ENCODE peak calls at places on chromosome 1, in six cellular contexts. G is GM13977, Z is cardiac muscle cell, T is keratinocyte, W is spleen, R is astrocyte. M is an unnamed sample.

GRCh38 chr1:173195596-173196088 is 11.5 kb downstream of the TNFSF4 start:
- DNase-seq in Z (no peak), T (no peak), R (no peak), G (peak), W (peak), M (no peak)

GRCh38 chr1:3561801-3562200 is 49.5 kb downstream of the MEGF6 start:
- DNase-seq in W (no peak), R (no peak), T (no peak), Z (no peak), G (no peak), M (no peak)

GRCh38 chr1:24391882-24392603 is 21.5 kb downstream of the STPG1 start:
- DNase-seq in R (no peak), T (no peak), Z (peak), G (peak), W (peak), M (no peak)

GRCh38 chr1:228265167-228265566 is 57.3 kb downstream of the OBSCN start:
- DNase-seq in Z (no peak), G (peak), R (no peak), T (no peak), W (no peak), M (no peak)

GRCh38 chr1:16904560-16905111 is 8.9 kb downstream of the RNU1-2 start:
- DNase-seq in T (peak), G (peak), W (peak), Z (peak), R (peak), M (no peak)

GRCh38 chr1:205658943-205659581 is 21.2 kb downstream of the SLC45A3 start:
- DNase-seq in W (peak), G (peak), Z (peak), T (no peak), R (no peak), M (peak)

GRCh38 chr1:176854725-176855433 is 309.6 kb downstream of the ASTN1 start:
- DNase-seq in R (no peak), Z (no peak), T (no peak), G (no peak), W (no peak), M (no peak)

GRCh38 chr1:214739621-214740238 is 136.7 kb downstream of the CENPF start:
- DNase-seq in Z (no peak), W (no peak), T (no peak), R (no peak), G (no peak), M (no peak)

GRCh38 chr1:10341062-10341600 is 57.7 kb upstream of the PGD start:
- DNase-seq in G (no peak), T (no peak), R (no peak), W (no peak), Z (no peak), M (no peak)

GRCh38 chr1:38454749-38455441 is 404.7 kb downstream of the RRAGC start:
- DNase-seq in G (no peak), Z (no peak), T (no peak), W (no peak), R (no peak), M (no peak)

GRCh38 chr1:27676410-27676809 is 4.4 kb upstream of the IFI6 start:
- DNase-seq in Z (no peak), R (no peak), G (no peak), W (no peak), T (no peak), M (no peak)

GRCh38 chr1:27669876-27670275 is 2.1 kb downstream of the IFI6 start:
- DNase-seq in R (no peak), Z (no peak), T (no peak), G (no peak), W (no peak), M (no peak)

GRCh38 chr1:27668808-27669723 is 2.9 kb downstream of the IFI6 start:
- DNase-seq in T (no peak), Z (peak), R (no peak), W (peak), G (peak), M (no peak)

GRCh38 chr1:27671964-27672749 is at the start of gene IFI6:
- DNase-seq in R (peak), T (no peak), G (peak), W (peak), Z (peak), M (no peak)

GRCh38 chr1:27672750-27673112 is 739 bp upstream of the IFI6 start:
- DNase-seq in R (peak), G (no peak), W (no peak), T (no peak), Z (no peak), M (no peak)
- TF ChIP-seq CTCF in R (no peak), G (no peak), W (no peak), T (no peak), Z (no peak), M (no peak)

DNA sequence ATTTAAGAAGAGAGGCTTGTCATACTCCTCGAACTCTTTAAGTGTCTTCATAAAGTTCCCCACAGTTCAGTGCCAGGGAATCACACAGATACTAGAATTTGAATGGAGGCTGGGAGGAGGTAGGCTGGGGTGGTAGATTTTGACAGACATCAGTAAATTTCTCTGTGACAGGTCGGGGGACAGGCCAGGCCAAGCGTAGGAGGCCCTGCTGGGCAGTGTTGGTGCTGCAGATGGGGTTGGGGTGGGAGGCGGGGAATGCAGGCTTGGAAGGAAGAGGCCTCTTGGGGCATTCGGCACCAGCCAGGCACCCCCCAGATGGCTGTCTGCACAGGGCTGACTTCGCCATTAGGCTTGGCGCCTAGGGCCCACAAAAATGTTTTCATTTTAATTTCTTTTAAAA is 84.0 kb downstream of the MAN1C1 start:
- DNase-seq in R (no peak), T (no peak), G (no peak), Z (peak), W (no peak), M (no peak)
- TF ChIP-seq CTCF in R (no peak), T (no peak), G (no peak), Z (peak), W (no peak), M (peak)

GRCh38 chr1:8866173-8866791 is 12.2 kb downstream of the ENO1 start:
- DNase-seq in T (no peak), W (no peak), Z (no peak), R (no peak), G (no peak), M (no peak)
- TF ChIP-seq CTCF in T (no peak), W (no peak), Z (no peak), R (no peak), G (no peak), M (no peak)

GRCh38 chr1:186325239-186325638 is 49.8 kb downstream of the TPR start:
- DNase-seq in Z (no peak), T (no peak), R (no peak), G (no peak), W (no peak), M (no peak)
- TF ChIP-seq CTCF in Z (peak), T (peak), R (peak), G (peak), W (no peak), M (peak)

GRCh38 chr1:11982010-11982392 is 1.8 kb downstream of the MFN2 start:
- DNase-seq in T (no peak), R (no peak), W (no peak), G (no peak), Z (no peak), M (no peak)
- TF ChIP-seq CTCF in T (no peak), R (peak), W (no peak), G (no peak), Z (no peak), M (peak)

DNA sequence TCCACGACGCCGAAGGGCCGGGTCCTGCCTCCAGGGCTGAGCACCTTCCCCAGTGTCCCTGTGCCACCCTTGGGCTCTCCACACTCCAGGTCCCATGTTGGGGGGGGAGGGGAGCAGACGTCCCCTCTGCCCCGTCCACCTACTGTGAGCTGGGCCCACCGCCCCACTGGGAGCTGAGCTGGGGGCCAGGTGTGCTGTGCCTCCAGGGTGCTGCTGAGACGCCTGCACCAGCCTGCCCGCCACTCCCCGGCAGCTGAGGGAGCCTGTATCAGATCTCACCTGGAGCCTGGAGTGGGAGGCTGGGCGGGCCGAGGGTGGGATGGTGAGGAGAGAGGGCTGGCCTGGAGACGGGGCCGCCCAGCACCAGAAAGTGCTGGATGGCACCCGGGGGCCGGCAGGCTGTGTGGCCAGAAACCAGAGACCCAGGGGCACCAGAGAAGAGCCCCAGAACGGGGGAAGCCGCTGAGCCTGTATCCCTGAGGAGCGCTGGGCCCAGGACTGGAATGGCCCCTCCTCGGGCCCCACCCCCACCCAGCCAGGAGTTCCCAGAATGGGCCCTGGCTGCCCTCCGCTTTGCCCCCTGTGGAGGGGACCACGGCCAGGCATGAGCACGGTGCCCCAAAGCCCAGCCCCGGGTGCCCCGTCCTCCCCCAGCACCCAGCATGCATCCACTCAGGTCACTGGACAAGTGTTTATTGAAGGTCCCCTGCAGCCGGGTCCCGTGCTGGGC is 3.4 kb downstream of the TNFRSF18 start:
- DNase-seq in G (no peak), Z (no peak), T (peak), W (peak), R (no peak), M (peak)
- TF ChIP-seq CTCF in G (no peak), Z (no peak), T (no peak), W (no peak), R (no peak), M (no peak)

GRCh38 chr1:88647749-88648415 is 36.2 kb upstream of the PKN2 start:
- DNase-seq in G (no peak), R (no peak), Z (no peak), W (no peak), T (no peak), M (no peak)
- TF ChIP-seq CTCF in G (no peak), R (no peak), Z (no peak), W (no peak), T (no peak), M (no peak)

GRCh38 chr1:60055336-60055735 is 18.2 kb downstream of the C1orf87 start:
- DNase-seq in G (no peak), Z (no peak), R (peak), T (no peak), W (no peak), M (no peak)

GRCh38 chr1:60049188-60049587 is 24.4 kb downstream of the C1orf87 start:
- DNase-seq in T (no peak), R (no peak), G (no peak), Z (no peak), W (no peak), M (no peak)

GRCh38 chr1:60051191-60051590 is 22.4 kb downstream of the C1orf87 start:
- DNase-seq in T (no peak), G (no peak), Z (no peak), R (no peak), W (no peak), M (no peak)

GRCh38 chr1:60054374-60054773 is 19.2 kb downstream of the C1orf87 start:
- DNase-seq in T (no peak), W (no peak), R (no peak), Z (no peak), G (no peak), M (no peak)

DNA sequence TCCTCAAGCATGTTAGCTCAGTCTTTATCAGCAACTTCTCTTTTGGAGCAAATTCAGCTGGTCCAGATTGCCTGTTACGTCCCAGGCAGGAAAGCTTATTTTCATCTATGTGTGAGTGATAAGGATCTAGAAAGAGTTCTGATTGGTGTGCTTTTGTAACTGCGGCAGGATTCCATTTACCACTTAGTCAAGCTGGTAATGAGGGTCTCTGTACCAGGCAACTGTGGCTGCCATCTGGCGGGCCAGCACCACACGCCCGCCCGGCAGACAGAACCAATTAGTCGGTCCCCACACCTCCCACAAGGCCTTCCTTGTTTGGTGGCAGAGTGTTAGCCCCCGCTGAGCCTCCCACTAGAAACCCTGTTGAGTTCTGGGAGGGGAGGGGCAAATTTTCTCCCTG is 20.9 kb downstream of the C1orf87 start:
- DNase-seq in Z (no peak), G (no peak), R (no peak), T (no peak), W (no peak), M (no peak)
- TF ChIP-seq CTCF in Z (no peak), G (no peak), R (no peak), T (no peak), W (no peak), M (no peak)

GRCh38 chr1:170068923-170069322 is 5.6 kb downstream of the KIFAP3 start:
- DNase-seq in W (no peak), R (no peak), G (no peak), T (no peak), Z (no peak), M (no peak)

GRCh38 chr1:170063109-170063826 is 11.2 kb downstream of the KIFAP3 start:
- DNase-seq in G (no peak), T (peak), R (peak), Z (no peak), W (no peak), M (no peak)

GRCh38 chr1:170071378-170071777 is 3.1 kb downstream of the KIFAP3 start:
- DNase-seq in T (no peak), Z (no peak), R (no peak), W (no peak), G (no peak), M (no peak)

DNA sequence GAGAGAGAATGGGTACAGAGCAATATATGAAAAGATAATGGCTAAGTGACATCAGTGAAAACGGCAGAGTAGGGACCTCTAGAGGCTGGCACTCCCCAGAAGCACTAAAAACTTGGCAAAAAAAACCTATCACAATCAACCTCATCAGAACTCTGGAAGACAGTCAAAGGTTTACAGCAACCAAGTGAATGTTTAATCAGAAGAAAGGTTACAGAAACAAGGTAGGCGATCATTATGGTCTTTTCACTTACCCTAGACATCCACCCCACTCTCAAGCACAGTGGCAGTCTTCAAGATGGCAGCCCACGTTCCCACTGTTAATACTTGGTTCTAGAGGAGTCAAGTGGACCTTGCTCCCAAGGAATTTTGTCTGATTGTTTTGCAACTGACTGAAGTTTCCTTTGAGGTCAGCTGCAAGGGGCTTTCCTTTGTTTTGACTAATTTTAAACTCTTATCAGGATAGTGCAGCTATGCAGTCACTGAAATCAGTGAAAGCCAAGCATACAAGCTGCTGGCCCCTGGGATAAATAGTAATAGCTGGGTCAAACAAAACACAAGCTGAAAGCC is 7.2 kb downstream of the KIFAP3 start:
- DNase-seq in G (no peak), R (no peak), Z (peak), W (no peak), T (no peak), M (no peak)
- TF ChIP-seq CTCF in G (peak), R (no peak), Z (no peak), W (no peak), T (peak), M (no peak)

GRCh38 chr1:248824301-248824700 is 1.4 kb downstream of the SH3BP5L start:
- DNase-seq in Z (no peak), T (no peak), G (no peak), R (no peak), W (no peak), M (no peak)

GRCh38 chr1:248825136-248825535 is 579 bp downstream of the SH3BP5L start:
- DNase-seq in W (peak), T (no peak), Z (no peak), R (no peak), G (no peak), M (no peak)

GRCh38 chr1:248824701-248825100 is 1.0 kb downstream of the SH3BP5L start:
- DNase-seq in Z (no peak), R (no peak), G (no peak), T (no peak), W (peak), M (no peak)

GRCh38 chr1:248825573-248825908 is 174 bp downstream of the SH3BP5L start:
- DNase-seq in R (no peak), T (no peak), Z (no peak), W (no peak), G (no peak), M (no peak)

GRCh38 chr1:248825909-248826760 is at the start of gene SH3BP5L:
- DNase-seq in W (peak), T (peak), G (peak), Z (peak), R (peak), M (no peak)
- TF ChIP-seq CTCF in W (peak), T (peak), G (peak), Z (peak), R (peak), M (peak)